ENCODE peak calls at places on chromosomes 4 and X, in eight cellular contexts. Y, F, A, J, I, L, W and V are unnamed samples.

GRCh38 chr4:65302145-65302544 is 368.1 kb downstream of the EPHA5 start:
- DNase-seq in Y (no peak), F (no peak), A (no peak), J (no peak), I (no peak), L (no peak), W (no peak), V (no peak)

GRCh38 chr4:8703857-8704495 is 111.4 kb downstream of the CPZ start:
- DNase-seq in Y (no peak), F (no peak), A (no peak), J (no peak), I (no peak), L (no peak), W (no peak), V (no peak)

GRCh38 chr4:155248002-155248896 is 39.8 kb downstream of the NPY2R start:
- DNase-seq in Y (no peak), F (no peak), A (peak; percentile 64), J (no peak), I (no peak), L (peak; percentile 90), W (no peak), V (no peak)

GRCh38 chr4:139295317-139296299 is 5.7 kb upstream of the NAA15 start:
- DNase-seq in Y (peak; percentile 96), F (peak; percentile 94), A (peak; percentile 89), J (peak; percentile 93), I (peak; percentile 99), L (peak; percentile 97), W (peak; percentile 98), V (peak; percentile 93)

GRCh38 chr4:93317046-93317445 is 511.5 kb upstream of the ATOH1 start:
- DNase-seq in Y (no peak), F (no peak), A (no peak), J (no peak), I (no peak), L (no peak), W (no peak), V (no peak)

GRCh38 chr4:180617203-180617602 is 1626.0 kb upstream of the TENM3 start:
- DNase-seq in Y (no peak), F (no peak), A (no peak), J (no peak), I (no peak), L (no peak), W (peak; percentile 39), V (peak; percentile 9)

GRCh38 chrX:110204986-110205385 is 112.9 kb downstream of the AMMECR1 start:
- DNase-seq in Y (peak; percentile 78), F (peak; percentile 68), A (no peak), J (no peak), I (no peak), L (no peak), W (no peak), V (no peak)

GRCh38 chrX:12159799-12160198 is 21.5 kb downstream of the FRMPD4 start:
- DNase-seq in Y (no peak), F (no peak), A (no peak), J (no peak), I (no peak), L (no peak), W (no peak), V (no peak)

GRCh38 chrX:19725545-19726102 is 161.8 kb downstream of the SH3KBP1 start:
- DNase-seq in Y (no peak), F (peak; percentile 49), A (no peak), J (no peak), I (no peak), L (no peak), W (no peak), V (no peak)

GRCh38 chrX:28901637-28902036 is 314.4 kb downstream of the IL1RAPL1 start:
- DNase-seq in Y (no peak), F (no peak), A (no peak), J (no peak), I (no peak), L (no peak), W (no peak), V (no peak)

GRCh38 chr4:137531951-137532868 is at the start of gene PCDH18:
- DNase-seq in Y (peak; percentile 96), F (peak; percentile 98), A (peak; percentile 92), J (peak; percentile 97), I (no peak), L (peak; percentile 95), W (peak; percentile 80), V (peak; percentile 90)

GRCh38 chr4:127400736-127401346 is 231.9 kb upstream of the INTU start:
- DNase-seq in Y (peak; percentile 76), F (peak; percentile 87), A (peak; percentile 57), J (no peak), I (no peak), L (peak; percentile 70), W (peak; percentile 76), V (peak; percentile 56)

GRCh38 chr4:26624042-26624441 is 40.2 kb downstream of the TBC1D19 start:
- DNase-seq in Y (peak; percentile 37), F (no peak), A (no peak), J (no peak), I (no peak), L (no peak), W (no peak), V (no peak)

GRCh38 chrX:132071260-132071659 is 48.2 kb downstream of the STK26 start:
- DNase-seq in Y (peak; percentile 26), F (peak; percentile 26), A (no peak), J (no peak), I (no peak), L (no peak), W (no peak), V (peak; percentile 9)

DNA sequence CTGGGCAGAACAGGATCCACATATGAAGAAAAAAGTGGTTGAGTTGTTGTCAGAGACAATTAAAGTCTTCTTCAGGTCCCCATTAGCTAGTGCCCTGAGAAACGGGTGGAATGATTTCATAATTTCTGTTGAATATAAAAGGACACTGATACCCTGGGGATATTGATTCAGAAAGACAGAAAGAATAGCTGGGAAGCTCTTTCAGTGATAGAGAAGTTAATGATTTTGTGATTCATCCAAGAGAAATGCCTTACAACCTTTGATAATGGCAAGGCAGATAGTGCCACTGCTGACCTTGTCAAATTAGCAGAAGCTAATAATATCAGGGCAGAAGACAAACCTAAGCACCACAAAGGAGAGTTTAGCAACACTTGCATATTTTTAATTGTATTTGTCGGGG is 37.9 kb downstream of the UNC5C start:
- DNase-seq in Y (no peak), F (no peak), A (no peak), J (no peak), I (no peak), L (no peak), W (peak; percentile 37), V (no peak)
- H3K4me3 ChIP-seq in Y (no peak overlapping the region), F (no peak overlapping the region), A (no peak overlapping the region), J (no peak overlapping the region), I (no peak overlapping the region), L (no peak overlapping the region), W (peak overlapping the region; percentile 33), V (no peak overlapping the region)

GRCh38 chrX:2594491-2594890 is 93.7 kb upstream of the DHRSX start:
- DNase-seq in Y (no peak), F (no peak), A (no peak), J (no peak), I (no peak), L (no peak), W (no peak), V (peak; percentile 53)
- H3K4me1 ChIP-seq in Y (peaks cover 7% of the 10 kb centered on the region), F (no peaks in the 10 kb centered on the region), A (no peaks in the 10 kb centered on the region), J (no peaks in the 10 kb centered on the region), I (no peaks in the 10 kb centered on the region), L (no peaks in the 10 kb centered on the region), W (no peaks in the 10 kb centered on the region), V (peaks cover 3% of the 10 kb centered on the region)

GRCh38 chrX:5559386-5559785 is 669.3 kb downstream of the NLGN4X start:
- DNase-seq in Y (no peak), F (no peak), A (no peak), J (no peak), I (no peak), L (no peak), W (no peak), V (no peak)
- H3K4me3 ChIP-seq in Y (no peak overlapping the region), F (no peak overlapping the region), A (no peak overlapping the region), J (no peak overlapping the region), I (no peak overlapping the region), L (no peak overlapping the region), W (no peak overlapping the region), V (no peak overlapping the region)

GRCh38 chr4:147830987-147831386 is 99.1 kb downstream of the ARHGAP10 start:
- DNase-seq in Y (peak; percentile 70), F (peak; percentile 57), A (no peak), J (no peak), I (no peak), L (no peak), W (no peak), V (no peak)

GRCh38 chr4:147831452-147832192 is 99.7 kb downstream of the ARHGAP10 start:
- DNase-seq in Y (peak; percentile 95), F (peak; percentile 76), A (no peak), J (no peak), I (no peak), L (no peak), W (peak; percentile 82), V (peak; percentile 21)

GRCh38 chr4:147828361-147828760 is 96.5 kb downstream of the ARHGAP10 start:
- DNase-seq in Y (peak; percentile 68), F (peak; percentile 50), A (no peak), J (no peak), I (no peak), L (no peak), W (no peak), V (no peak)

GRCh38 chr4:147830102-147830463 is 98.2 kb downstream of the ARHGAP10 start:
- DNase-seq in Y (no peak), F (no peak), A (no peak), J (no peak), I (no peak), L (peak; percentile 36), W (no peak), V (no peak)

DNA sequence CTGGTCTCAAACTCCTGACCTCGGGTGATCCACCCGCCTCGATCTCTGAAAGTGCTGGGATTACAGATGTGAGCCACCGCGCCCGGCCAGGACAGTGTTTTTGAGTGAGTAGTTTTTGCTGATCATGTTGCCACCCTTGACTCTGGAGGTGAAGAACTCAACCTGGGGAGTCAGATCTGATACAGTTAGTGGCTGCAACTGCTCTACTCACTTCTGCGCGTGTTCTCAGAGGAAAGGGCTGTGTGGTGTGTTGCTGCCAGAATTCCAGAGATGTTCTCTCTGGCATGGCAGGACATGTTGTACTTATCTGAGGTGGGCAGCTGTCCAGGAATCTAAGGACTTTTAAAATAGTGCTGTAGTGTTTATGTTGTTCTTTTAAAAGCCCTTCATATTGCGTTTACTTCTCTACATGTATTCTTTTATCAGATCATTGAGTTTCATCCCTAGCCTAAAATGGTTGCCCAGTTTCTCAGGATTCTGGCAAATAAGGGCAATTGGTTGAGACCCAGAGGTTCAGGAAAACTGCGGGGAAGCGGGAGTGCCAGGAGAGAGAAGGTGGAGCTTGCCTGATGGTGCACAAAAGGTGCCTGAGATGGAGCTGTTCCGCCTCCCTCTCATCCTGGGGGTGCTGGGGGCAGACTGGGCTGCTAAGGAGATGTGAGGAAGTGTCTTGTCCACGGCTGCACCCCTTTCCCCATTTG is 97.7 kb downstream of the ARHGAP10 start:
- DNase-seq in Y (peak; percentile 10), F (peak; percentile 86), A (no peak), J (no peak), I (no peak), L (no peak), W (peak; percentile 63), V (no peak)
- H3K4me1 ChIP-seq in Y (peaks cover 44% of the 10 kb centered on the region), F (peaks cover 4% of the 10 kb centered on the region), A (no peaks in the 10 kb centered on the region), J (peaks cover 64% of the 10 kb centered on the region), I (peaks cover 26% of the 10 kb centered on the region), L (peaks cover 30% of the 10 kb centered on the region), W (peaks cover 37% of the 10 kb centered on the region), V (peaks cover 7% of the 10 kb centered on the region)